ENCODE peak calls at places on chromosomes 4 and X, in seven cellular contexts. U is upper lobe of right lung, M is Peyer's patch, P is kidney, T is PC-3, S is upper lobe of left lung, X is ascending aorta. I is an unnamed sample.

GRCh38 chr4:158327525-158327924 is 117.2 kb downstream of the TMEM144 start:
- DNase-seq in U (no peak), M (no peak), P (no peak), T (no peak), S (no peak), X (no peak), I (no peak)

GRCh38 chr4:2830632-2831610 is 12.7 kb upstream of the ADD1 start:
- DNase-seq in U (no peak), M (no peak), P (peak; percentile 64), T (no peak), S (peak; percentile 14), X (no peak), I (no peak)

GRCh38 chrX:15751160-15751819 is 13.2 kb downstream of the CA5B start:
- DNase-seq in U (no peak), M (no peak), P (no peak), T (peak; percentile 86), S (no peak), X (no peak), I (no peak)

GRCh38 chr4:54473077-54473545 is 184.6 kb upstream of the KIT start:
- DNase-seq in U (no peak), M (no peak), P (no peak), T (peak; percentile 28), S (peak; percentile 22), X (no peak), I (no peak)

GRCh38 chr4:112185740-112186670 is 40.8 kb downstream of the FAM241A start:
- DNase-seq in U (no peak), M (no peak), P (no peak), T (no peak), S (peak; percentile 41), X (no peak), I (no peak)

GRCh38 chrX:119155416-119156035 is 27.9 kb upstream of the KIAA1210 start:
- DNase-seq in U (no peak), M (no peak), P (no peak), T (peak; percentile 95), S (no peak), X (no peak), I (no peak)

GRCh38 chr4:113762061-113762850 is 718 bp upstream of the CAMK2D start:
- DNase-seq in U (peak; percentile 99), M (peak; percentile 100), P (peak; percentile 100), T (peak; percentile 98), S (peak; percentile 99), X (peak; percentile 98), I (peak; percentile 98)

GRCh38 chr4:69089388-69089787 is 6.9 kb upstream of the UGT2B7 start:
- DNase-seq in U (no peak), M (no peak), P (no peak), T (no peak), S (no peak), X (no peak), I (no peak)

GRCh38 chrX:70129811-70130210 is 3.4 kb upstream of the IGBP1 start:
- DNase-seq in U (no peak), M (no peak), P (no peak), T (peak; percentile 59), S (no peak), X (no peak), I (no peak)

GRCh38 chrX:124540474-124540873 is 194.1 kb downstream of the SH2D1A start:
- DNase-seq in U (no peak), M (no peak), P (no peak), T (peak; percentile 84), S (no peak), X (no peak), I (no peak)

GRCh38 chr4:38598489-38598888 is 65.5 kb upstream of the KLF3 start:
- DNase-seq in U (no peak), M (no peak), P (no peak), T (no peak), S (no peak), X (no peak), I (no peak)

GRCh38 chrX:29634516-29634915 is 580.8 kb upstream of the MAGEB2 start:
- DNase-seq in U (no peak), M (no peak), P (no peak), T (no peak), S (no peak), X (no peak), I (no peak)

GRCh38 chr4:149896428-149896827 is 80.8 kb upstream of the IQCM start:
- DNase-seq in U (no peak), M (no peak), P (no peak), T (peak; percentile 55), S (no peak), X (no peak), I (no peak)

GRCh38 chrX:135112096-135112729 is 8.1 kb downstream of the ETDB start:
- DNase-seq in U (no peak), M (no peak), P (no peak), T (peak; percentile 62), S (no peak), X (no peak), I (no peak)

GRCh38 chr4:6974138-6974848 is 64.7 kb downstream of the TBC1D14 start:
- DNase-seq in U (peak; percentile 81), M (peak; percentile 85), P (no peak), T (peak; percentile 83), S (peak; percentile 79), X (no peak), I (peak; percentile 76)

DNA sequence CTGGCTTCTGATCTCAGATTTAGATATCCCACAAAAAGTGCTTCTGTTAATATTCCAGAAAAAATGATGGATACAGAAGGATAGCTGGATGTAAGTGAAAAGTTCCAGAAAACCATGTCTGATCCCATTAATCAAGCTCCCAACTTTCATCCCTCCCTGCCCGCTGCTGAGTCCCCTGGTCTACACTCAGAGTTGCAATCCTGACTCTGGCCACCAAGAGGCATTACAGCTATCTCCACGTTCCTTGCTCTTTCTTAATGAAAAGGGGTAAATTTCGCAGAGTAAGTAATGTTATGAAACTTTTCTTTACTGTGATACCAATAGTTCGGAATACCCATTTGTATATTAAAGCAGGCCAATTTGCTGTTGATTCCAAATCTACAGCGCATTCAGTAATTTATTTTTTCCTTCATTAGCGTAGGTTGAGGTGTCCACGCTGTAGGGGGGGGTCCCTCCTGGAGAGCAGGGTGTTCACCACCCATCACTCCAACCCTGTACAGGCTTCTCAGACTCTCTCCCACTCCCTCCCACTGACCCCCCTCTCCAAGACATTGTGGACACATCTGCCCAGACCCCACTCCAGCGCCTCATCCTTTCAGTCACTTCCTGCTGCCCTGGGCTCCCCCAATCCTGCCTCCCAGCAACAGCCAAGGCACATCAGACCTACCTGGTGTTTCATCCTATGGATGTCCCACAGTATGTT is 55.1 kb downstream of the RAB40A start:
- DNase-seq in U (no peak), M (no peak), P (no peak), T (peak; percentile 55), S (no peak), X (no peak), I (no peak)
- TF ChIP-seq CTCF in U (peak; percentile 33), M (peak; percentile 30), P (peak; percentile 16), T (peak; percentile 49), S (peak; percentile 25), X (peak; percentile 28), I (no peak)

GRCh38 chrX:56761167-56761566 is 32.1 kb downstream of the NBDY start:
- DNase-seq in U (no peak), M (no peak), P (peak; percentile 51), T (no peak), S (no peak), X (no peak), I (no peak)
- H3K4me1 ChIP-seq in U (peaks cover 5% of the 10 kb centered on the region), M (peaks cover 12% of the 10 kb centered on the region), P (no peaks in the 10 kb centered on the region), T (peaks cover 4% of the 10 kb centered on the region), S (peaks cover 4% of the 10 kb centered on the region), X (peaks cover 5% of the 10 kb centered on the region), I (peaks cover 18% of the 10 kb centered on the region)

DNA sequence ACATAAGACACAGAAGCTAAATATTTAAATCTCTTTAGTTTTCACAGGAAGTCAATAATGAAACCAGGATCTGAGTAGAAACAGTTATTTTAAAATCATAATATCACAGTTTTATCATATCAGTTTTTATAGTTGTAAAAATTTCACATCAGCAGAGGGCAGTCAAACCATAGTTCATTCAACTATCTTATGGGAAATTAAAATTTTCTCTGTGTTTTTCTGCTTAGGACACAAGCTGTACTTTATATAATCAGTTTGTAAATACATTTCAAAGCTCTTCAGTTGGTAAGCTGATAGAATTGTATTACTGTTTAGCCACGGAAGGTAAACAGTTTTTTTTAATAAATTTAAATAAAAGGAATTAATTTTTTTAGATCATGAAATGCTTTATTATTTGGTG is 204.8 kb upstream of the NUDT6 start:
- DNase-seq in U (no peak), M (no peak), P (no peak), T (peak; percentile 37), S (no peak), X (no peak), I (no peak)
- TF ChIP-seq CTCF in U (peak; percentile 40), M (no peak), P (no peak), T (peak; percentile 54), S (no peak), X (peak; percentile 39), I (peak; percentile 35)

GRCh38 chr4:41599192-41599786 is 61.3 kb downstream of the LIMCH1 start:
- DNase-seq in U (no peak), M (no peak), P (no peak), T (no peak), S (no peak), X (no peak), I (no peak)
- H3K4me1 ChIP-seq in U (peaks cover 45% of the 10 kb centered on the region), M (no peaks in the 10 kb centered on the region), P (peaks cover 33% of the 10 kb centered on the region), T (peaks cover 8% of the 10 kb centered on the region), S (peaks cover 6% of the 10 kb centered on the region), X (peaks cover 3% of the 10 kb centered on the region), I (peaks cover 57% of the 10 kb centered on the region)

GRCh38 chr4:20313237-20314030 is 61.7 kb downstream of the SLIT2 start:
- DNase-seq in U (no peak), M (no peak), P (no peak), T (no peak), S (no peak), X (no peak), I (no peak)
- TF ChIP-seq CTCF in U (no peak), M (no peak), P (no peak), T (no peak), S (no peak), X (no peak), I (no peak)

GRCh38 chrX:25007059-25008053 is 8.4 kb downstream of the ARX start:
- DNase-seq in U (no peak), M (no peak), P (no peak), T (no peak), S (no peak), X (no peak), I (no peak)
- H3K4me1 ChIP-seq in U (peaks cover 9% of the 10 kb centered on the region), M (no peaks in the 10 kb centered on the region), P (no peaks in the 10 kb centered on the region), T (peaks cover 8% of the 10 kb centered on the region), S (peaks cover 14% of the 10 kb centered on the region), X (no peaks in the 10 kb centered on the region), I (no peaks in the 10 kb centered on the region)

GRCh38 chrX:23911436-23911835 is 3.6 kb downstream of the CXorf58 start:
- DNase-seq in U (no peak), M (no peak), P (no peak), T (no peak), S (no peak), X (no peak), I (no peak)

GRCh38 chrX:23908219-23909003 is 605 bp downstream of the CXorf58 start:
- DNase-seq in U (no peak), M (no peak), P (no peak), T (no peak), S (no peak), X (no peak), I (no peak)

GRCh38 chrX:23904096-23904495 is 3.6 kb downstream of the APOO start:
- DNase-seq in U (no peak), M (no peak), P (no peak), T (peak; percentile 21), S (no peak), X (no peak), I (no peak)

GRCh38 chrX:23907106-23907495 is 637 bp downstream of the APOO start:
- DNase-seq in U (no peak), M (no peak), P (no peak), T (no peak), S (no peak), X (no peak), I (no peak)

GRCh38 chrX:23907496-23908218 is at the start of the genes APOO and CXorf58:
- DNase-seq in U (peak; percentile 95), M (peak; percentile 88), P (peak; percentile 97), T (peak; percentile 93), S (peak; percentile 94), X (peak; percentile 58), I (peak; percentile 89)
- TF ChIP-seq CTCF in U (peak; percentile 79), M (peak; percentile 93), P (peak; percentile 79), T (peak; percentile 69), S (peak; percentile 92), X (peak; percentile 59), I (peak; percentile 75)

I was measured in gastrocnemius medialis.